ENCODE peak calls at places on chromosomes 16 and 17, in four cellular contexts. Z is RCC 7860; Y is activated CD4-positive, alpha-beta T cell treated with anti-CD3 and anti-CD28 coated beads, Interleukin-2, amount 10 ng/mL, durations not matched to agents 7 days and 5 days; K is Calu3. T is an unnamed sample.

GRCh38 chr16:10878644-10879498 is 1.9 kb downstream of the CIITA start:
- DNase-seq in Z (peak; percentile 8), Y (peak; percentile 58), K (peak; percentile 67), T (peak; percentile 67)

GRCh38 chr17:75917443-75918111 is 12.9 kb upstream of the MRPL38 start:
- DNase-seq in Z (no peak), Y (no peak), K (no peak), T (no peak)

GRCh38 chr17:19270347-19270950 is 33.3 kb downstream of the EPN2 start:
- DNase-seq in Z (no peak), Y (no peak), K (no peak), T (no peak)

GRCh38 chr17:80861892-80862291 is 129.7 kb upstream of the CHMP6 start:
- DNase-seq in Z (no peak), Y (peak; percentile 75), K (no peak), T (no peak)

GRCh38 chr16:84501077-84501735 is 3.3 kb downstream of the MEAK7 start:
- DNase-seq in Z (peak; percentile 88), Y (no peak), K (peak; percentile 63), T (no peak)

GRCh38 chr17:17778308-17779014 is 58.3 kb downstream of the SREBF1 start:
- DNase-seq in Z (no peak), Y (no peak), K (no peak), T (peak; percentile 60)

GRCh38 chr16:88790312-88791150 is 5.5 kb upstream of the PIEZO1 start:
- DNase-seq in Z (no peak), Y (peak; percentile 70), K (no peak), T (no peak)

GRCh38 chr17:19376799-19377198 is 1.5 kb upstream of the MAPK7 start:
- DNase-seq in Z (no peak), Y (no peak), K (peak; percentile 18), T (peak; percentile 60)

GRCh38 chr17:82315703-82316358 is 1.6 kb downstream of the CD7 start:
- DNase-seq in Z (no peak), Y (peak; percentile 42), K (no peak), T (no peak)

GRCh38 chr17:27748360-27748825 is 51.9 kb downstream of the NOS2 start:
- DNase-seq in Z (no peak), Y (no peak), K (no peak), T (no peak)

GRCh38 chr16:53022374-53022773 is 30.3 kb downstream of the CHD9NB start:
- DNase-seq in Z (peak; percentile 28), Y (peak; percentile 7), K (peak; percentile 71), T (peak; percentile 34)

GRCh38 chr17:72351884-72352346 is 231.1 kb downstream of the SOX9 start:
- DNase-seq in Z (no peak), Y (no peak), K (no peak), T (no peak)

GRCh38 chr16:86128246-86128645 is 229.3 kb downstream of the IRF8 start:
- DNase-seq in Z (no peak), Y (no peak), K (no peak), T (no peak)

GRCh38 chr17:14211778-14212177 is 24.9 kb downstream of the CDRT15 start:
- DNase-seq in Z (no peak), Y (no peak), K (no peak), T (no peak)

GRCh38 chr16:88931936-88932335 is 45.1 kb downstream of the CBFA2T3 start:
- DNase-seq in Z (no peak), Y (no peak), K (no peak), T (no peak)

GRCh38 chr16:75176926-75177325 is 28.6 kb downstream of the ZFP1 start:
- DNase-seq in Z (no peak), Y (no peak), K (no peak), T (no peak)

GRCh38 chr17:17834974-17835373 is 1.8 kb downstream of the SREBF1 start:
- DNase-seq in Z (peak; percentile 76), Y (no peak), K (no peak), T (no peak)

GRCh38 chr17:82845163-82845807 is 5.5 kb upstream of the ZNF750 start:
- DNase-seq in Z (no peak), Y (no peak), K (no peak), T (no peak)

GRCh38 chr16:31108035-31108793 is at the start of gene BCKDK:
- DNase-seq in Z (peak; percentile 49), Y (peak; percentile 70), K (peak; percentile 76), T (peak; percentile 80)

GRCh38 chr17:49887086-49887743 is 39.3 kb upstream of the TAC4 start:
- DNase-seq in Z (no peak), Y (no peak), K (peak; percentile 92), T (no peak)

GRCh38 chr17:77282524-77283515 is 142.1 kb downstream of the SEC14L1 start:
- DNase-seq in Z (peak; percentile 46), Y (no peak), K (peak; percentile 81), T (peak; percentile 85)

GRCh38 chr17:21174719-21175118 is 39.2 kb downstream of the TMEM11 start:
- DNase-seq in Z (no peak), Y (no peak), K (no peak), T (no peak)

GRCh38 chr16:15616475-15616874 is 26.5 kb downstream of the MARF1 start:
- DNase-seq in Z (no peak), Y (no peak), K (no peak), T (no peak)

GRCh38 chr16:87463722-87464690 is 28.8 kb downstream of the ZCCHC14 start:
- DNase-seq in Z (peak; percentile 72), Y (peak; percentile 28), K (no peak), T (no peak)

GRCh38 chr17:1031711-1032110 is 34.8 kb downstream of the TIMM22 start:
- DNase-seq in Z (no peak), Y (no peak), K (no peak), T (peak; percentile 42)

GRCh38 chr16:23342083-23342640 is 40.1 kb downstream of the SCNN1B start:
- DNase-seq in Z (no peak), Y (no peak), K (no peak), T (peak; percentile 66)

T was measured in colonic mucosa.